ENCODE peak calls at places on chromosomes 2 and 18, in eight cellular contexts. O, Q, B, P, K, G, C and I are unnamed samples. For H3K27me3, the result is how much of the 10 kb centered on the place peaks cover.

GRCh38 chr2:178700922-178701342 is 106.3 kb downstream of the TTN start:
- DNase-seq in G (peak), K (peak), B (no peak), O (no peak), P (peak), C (no peak), Q (no peak), I (no peak)

GRCh38 chr18:68699043-68699442 is 15.9 kb downstream of the TMX3 start:
- DNase-seq in G (no peak), K (no peak), C (no peak), O (no peak), Q (no peak), P (peak), B (no peak), I (no peak)

GRCh38 chr2:24404582-24404981 is 44.2 kb upstream of the ITSN2 start:
- DNase-seq in B (no peak), G (no peak), C (peak), P (peak), K (no peak), Q (no peak), O (no peak), I (no peak)

GRCh38 chr18:77206676-77207370 is 42.8 kb upstream of the GALR1 start:
- DNase-seq in K (no peak), B (no peak), C (peak), Q (no peak), O (peak), G (no peak), P (peak), I (peak)

GRCh38 chr2:44975571-44976450 is 33.4 kb downstream of the SIX2 start:
- DNase-seq in B (no peak), O (no peak), Q (no peak), K (peak), G (peak), C (no peak), P (peak), I (no peak)

GRCh38 chr18:59144483-59144882 is 4.8 kb downstream of the SEC11C start:
- DNase-seq in C (no peak), O (no peak), P (no peak), B (no peak), Q (no peak), G (no peak), K (no peak), I (no peak)

GRCh38 chr2:107072150-107072940 is 186.4 kb upstream of the ST6GAL2 start:
- DNase-seq in O (no peak), C (no peak), P (peak), K (no peak), Q (no peak), G (no peak), B (no peak), I (no peak)

GRCh38 chr18:8288447-8289213 is 320.6 kb upstream of the RAB12 start:
- DNase-seq in C (no peak), O (no peak), Q (no peak), B (no peak), P (no peak), K (no peak), G (no peak), I (peak)

GRCh38 chr2:10813085-10813748 is 632 bp upstream of the PDIA6 start:
- DNase-seq in K (no peak), Q (no peak), C (no peak), P (no peak), O (no peak), B (no peak), G (no peak), I (no peak)

DNA sequence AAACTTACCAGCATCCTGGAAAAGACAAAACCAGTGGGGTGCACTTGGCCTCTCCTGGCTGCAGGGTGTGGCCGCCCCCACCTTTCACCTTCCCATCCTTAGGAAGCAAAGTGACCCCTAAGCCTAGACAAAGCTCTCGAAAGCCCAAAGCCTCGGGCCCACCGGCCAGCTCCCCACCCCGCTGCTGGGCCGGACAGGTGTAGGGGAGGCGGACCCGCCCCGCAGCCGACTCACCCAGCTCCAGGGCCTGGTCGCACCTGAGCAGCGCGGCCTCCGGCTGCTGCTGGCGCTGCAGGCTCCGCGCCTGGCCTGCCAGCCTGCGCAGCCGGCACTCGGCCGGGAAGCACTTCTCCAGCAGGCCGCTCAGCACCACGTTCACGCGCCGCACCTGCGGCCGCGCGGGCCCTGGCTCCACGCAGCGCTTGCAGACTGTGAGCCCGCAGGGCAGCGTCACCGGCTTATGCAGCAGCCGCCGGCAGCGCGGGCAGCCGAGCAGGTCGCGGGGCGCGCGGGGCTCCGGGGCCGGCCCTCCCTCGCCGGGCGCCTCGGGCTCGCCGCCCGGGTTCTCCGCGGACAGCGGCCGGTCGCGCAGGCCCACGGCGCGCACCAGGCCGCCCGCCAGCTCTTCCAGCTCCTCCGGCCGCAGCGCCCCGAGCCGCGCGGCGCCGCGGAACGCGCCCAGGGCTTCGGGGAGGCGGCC is 970 bp downstream of the LONRF2 start:
- DNase-seq in O (peak), G (no peak), K (peak), Q (no peak), P (peak), B (no peak), C (peak), I (peak)
- H3K4me3 ChIP-seq in O (peak), G (no peak), K (no peak), Q (peak), P (peak), B (peak), C (peak), I (peak)

GRCh38 chr18:79684787-79685186 is 5.2 kb downstream of the CTDP1 start:
- DNase-seq in B (no peak), O (no peak), G (no peak), K (peak), Q (no peak), P (peak), C (no peak), I (no peak)

GRCh38 chr18:79683626-79684282 is 4.2 kb downstream of the CTDP1 start:
- DNase-seq in K (no peak), O (no peak), Q (no peak), G (no peak), C (no peak), B (no peak), P (no peak), I (no peak)

GRCh38 chr18:79685971-79686370 is 6.4 kb downstream of the CTDP1 start:
- DNase-seq in O (no peak), Q (no peak), B (no peak), P (no peak), G (no peak), K (no peak), C (no peak), I (no peak)

GRCh38 chr18:79684283-79684631 is 4.7 kb downstream of the CTDP1 start:
- DNase-seq in O (no peak), Q (no peak), C (no peak), B (no peak), G (no peak), K (no peak), P (no peak), I (no peak)

GRCh38 chr18:79685281-79685680 is 5.7 kb downstream of the CTDP1 start:
- DNase-seq in G (no peak), P (no peak), O (no peak), K (no peak), B (no peak), C (no peak), Q (no peak), I (no peak)
- H3K27ac ChIP-seq in G (no peak), P (no peak), O (no peak), K (no peak), B (no peak), C (no peak), Q (no peak), I (no peak)

GRCh38 chr2:182804128-182804527 is 62.3 kb downstream of the FRZB start:
- DNase-seq in G (no peak), Q (no peak), C (no peak), P (no peak), K (no peak), B (no peak), O (no peak), I (no peak)

GRCh38 chr2:182814804-182815203 is 51.6 kb downstream of the FRZB start:
- DNase-seq in G (no peak), B (no peak), Q (no peak), P (no peak), K (no peak), O (no peak), C (no peak), I (no peak)

GRCh38 chr2:182814380-182814779 is 52.1 kb downstream of the FRZB start:
- DNase-seq in P (no peak), O (no peak), Q (no peak), G (no peak), C (no peak), K (no peak), B (no peak), I (no peak)

DNA sequence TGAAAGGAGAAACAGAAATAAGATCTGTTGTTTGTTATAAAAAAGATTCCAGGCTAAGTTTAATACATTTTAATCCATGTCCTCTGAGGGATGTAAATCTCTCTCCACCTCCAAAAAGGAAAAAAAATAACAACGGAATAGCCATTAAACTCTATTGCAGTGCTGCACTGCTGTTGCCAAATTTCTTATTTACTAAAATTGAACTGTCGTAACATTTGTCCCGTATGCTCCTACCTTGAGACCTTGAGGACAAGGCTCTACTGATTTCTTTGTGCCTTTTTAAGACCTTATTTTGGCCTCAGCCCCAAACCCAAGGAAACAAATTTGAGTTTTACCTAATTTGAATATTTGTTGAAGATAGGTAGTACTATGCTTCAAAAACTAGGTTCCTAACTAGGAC is 56.4 kb downstream of the FRZB start:
- DNase-seq in B (no peak), O (no peak), P (no peak), K (no peak), Q (no peak), C (no peak), G (no peak), I (no peak)
- H3K27me3 ChIP-seq in B (under half), O (under half), P (under half), K (under half), Q (under half), C (under half), G (under half), I (under half)

GRCh38 chr2:23204650-23205049 is 180.3 kb upstream of the KLHL29 start:
- DNase-seq in Q (no peak), C (no peak), K (no peak), O (no peak), B (no peak), G (no peak), P (no peak), I (no peak)
- H3K4me3 ChIP-seq in Q (no peak), C (no peak), K (no peak), O (no peak), B (no peak), G (no peak), P (no peak), I (no peak)

DNA sequence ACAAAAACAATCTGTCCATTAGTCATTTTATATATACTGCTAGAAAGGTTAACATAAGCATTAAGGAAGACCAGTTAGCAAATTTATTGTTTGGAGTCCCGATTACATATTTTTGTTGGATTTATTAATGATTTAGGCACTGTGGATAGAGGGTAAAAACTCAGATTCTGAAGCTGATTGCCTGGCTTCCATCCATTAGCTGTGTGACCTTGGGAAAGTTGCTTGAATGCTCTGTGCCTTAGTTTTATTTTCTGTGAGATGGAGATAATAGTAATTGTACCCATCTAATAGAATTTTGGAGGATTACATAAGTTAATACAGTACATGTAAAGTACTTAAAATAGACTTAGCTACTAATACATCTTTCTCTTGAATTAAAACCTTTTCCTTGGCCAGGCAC is 36.3 kb upstream of the NEMP2 start:
- DNase-seq in B (no peak), P (no peak), G (no peak), O (no peak), Q (no peak), C (no peak), K (no peak), I (no peak)
- H3K27ac ChIP-seq in B (no peak), P (no peak), G (no peak), O (no peak), Q (no peak), C (no peak), K (no peak), I (no peak)

GRCh38 chr18:824179-824578 is 12.1 kb upstream of the YES1 start:
- DNase-seq in K (no peak), B (no peak), C (no peak), Q (no peak), G (no peak), O (no peak), P (peak), I (no peak)
- H3K27me3 ChIP-seq in K (under half), B (under half), C (under half), Q (under half), G (under half), O (under half), P (under half), I (under half)

DNA sequence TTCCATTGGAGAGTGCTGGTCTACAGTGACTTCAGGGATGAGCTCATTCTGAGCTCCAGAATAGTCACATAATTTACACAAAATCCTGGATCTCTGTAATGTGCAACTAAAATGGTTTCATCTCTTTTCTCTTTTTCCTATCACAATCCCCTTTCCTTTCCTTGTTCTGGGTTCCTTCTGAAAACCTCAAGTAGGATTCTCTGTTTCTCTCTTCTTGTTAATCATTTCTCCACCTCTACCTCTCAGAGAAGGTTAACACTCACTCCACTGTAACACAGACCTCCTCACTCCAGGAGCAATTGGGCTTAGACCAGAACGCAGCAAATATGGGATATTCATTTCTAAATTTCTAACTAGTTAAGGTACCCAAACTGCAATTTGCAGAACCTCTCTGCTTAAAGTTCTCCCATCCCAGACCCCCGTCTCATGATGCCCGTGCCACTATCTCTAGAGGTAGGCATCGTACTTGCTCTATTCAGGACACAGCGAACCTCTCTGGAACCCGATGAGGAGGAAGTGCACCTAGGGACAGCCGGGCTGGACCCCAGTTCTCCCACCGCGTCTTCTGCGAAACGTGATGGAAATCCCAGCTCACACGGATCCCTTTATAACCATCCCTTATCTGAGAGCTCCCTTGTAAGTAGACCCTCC is 1.4 kb downstream of the FOXI3 start:
- DNase-seq in C (no peak), P (no peak), O (no peak), Q (no peak), G (no peak), B (no peak), K (no peak), I (no peak)
- H3K4me3 ChIP-seq in C (no peak), P (no peak), O (no peak), Q (no peak), G (no peak), B (no peak), K (peak), I (no peak)

GRCh38 chr2:109322646-109323045 is 193.6 kb downstream of the SH3RF3 start:
- DNase-seq in G (no peak), B (no peak), P (no peak), Q (no peak), K (no peak), O (no peak), C (no peak), I (no peak)
- H3K27ac ChIP-seq in G (no peak), B (peak), P (no peak), Q (peak), K (no peak), O (peak), C (peak), I (no peak)

GRCh38 chr2:172079416-172079815 is 5.9 kb upstream of the DLX1 start:
- DNase-seq in P (no peak), B (no peak), C (no peak), Q (no peak), G (no peak), K (peak), O (no peak), I (no peak)

GRCh38 chr2:172081248-172082022 is 3.9 kb upstream of the DLX1 start:
- DNase-seq in C (no peak), K (peak), G (no peak), P (no peak), B (no peak), Q (peak), O (no peak), I (no peak)

GRCh38 chr2:172082105-172082943 is 3.0 kb upstream of the DLX1 start:
- DNase-seq in Q (no peak), P (no peak), G (no peak), O (no peak), B (no peak), C (no peak), K (peak), I (no peak)

GRCh38 chr2:172079838-172080640 is 5.3 kb upstream of the DLX1 start:
- DNase-seq in G (no peak), Q (no peak), K (no peak), P (no peak), O (peak), C (no peak), B (no peak), I (no peak)

DNA sequence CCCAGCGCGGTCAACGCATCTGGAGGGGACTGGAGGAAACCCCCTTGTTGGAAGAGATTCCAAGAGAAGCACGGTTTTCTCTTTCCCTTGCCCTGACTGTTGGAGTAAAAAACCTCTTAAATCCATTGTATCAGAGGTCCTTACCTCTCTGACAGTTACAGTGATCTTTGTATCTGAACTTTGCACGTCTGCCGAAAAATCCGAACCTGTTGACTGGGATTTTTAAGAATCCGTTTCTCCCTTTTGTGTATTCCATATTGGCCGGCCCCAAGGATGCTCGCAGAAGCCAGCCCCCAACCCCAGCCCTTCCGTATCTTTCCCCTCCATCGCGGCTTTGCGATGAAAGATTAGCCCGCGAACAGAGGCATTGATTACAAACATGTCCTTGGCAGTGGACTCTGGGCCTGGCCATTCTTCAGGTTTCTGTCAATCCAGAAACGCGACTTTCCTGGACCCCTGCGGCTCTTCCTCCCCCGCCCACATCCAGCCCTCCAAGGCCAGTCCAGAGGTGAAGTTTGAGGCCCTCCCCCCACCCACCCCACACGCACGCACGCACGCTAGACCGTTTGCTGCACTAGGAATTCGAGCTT is 4.6 kb upstream of the DLX1 start:
- DNase-seq in B (no peak), Q (no peak), O (no peak), K (peak), G (no peak), P (no peak), C (no peak), I (no peak)
- H3K27me3 ChIP-seq in B (half or more), Q (under half), O (under half), K (under half), G (under half), P (half or more), C (under half), I (half or more)

GRCh38 chr2:120866483-120867140 is 130.9 kb downstream of the GLI2 start:
- DNase-seq in G (no peak), P (no peak), O (no peak), B (no peak), Q (peak), K (no peak), C (no peak), I (no peak)
- H3K4me3 ChIP-seq in G (no peak), P (no peak), O (no peak), B (peak), Q (peak), K (no peak), C (peak), I (peak)